ENCODE peak calls at places on chromosomes 16 and 17, in four cellular contexts. One of them, this sample, is unnamed.

GRCh38 chr17:9444687-9445086 is 130.9 kb downstream of the STX8 start:
- DNase-seq in K562: no peak
- DNase-seq in SK-N-SH: no peak
- DNase-seq in H1: no peak
- DNase-seq in this sample: no peak

GRCh38 chr17:75404739-75405364 is 626 bp downstream of the GRB2 start:
- DNase-seq in K562: peak
- DNase-seq in SK-N-SH: peak
- DNase-seq in H1: peak
- DNase-seq in this sample: peak

GRCh38 chr17:12727881-12728280 is 61.4 kb upstream of the ARHGAP44 start:
- DNase-seq in K562: peak
- DNase-seq in SK-N-SH: no peak
- DNase-seq in H1: no peak
- DNase-seq in this sample: no peak

GRCh38 chr16:28524544-28525179 is 14.1 kb downstream of the NUPR1 start:
- DNase-seq in K562: peak
- DNase-seq in SK-N-SH: no peak
- DNase-seq in H1: no peak
- DNase-seq in this sample: no peak

GRCh38 chr16:72162105-72162680 is 9.8 kb downstream of the PMFBP1 start:
- DNase-seq in K562: no peak
- DNase-seq in SK-N-SH: no peak
- DNase-seq in H1: no peak
- DNase-seq in this sample: no peak

GRCh38 chr16:31868701-31869167 is 4.9 kb upstream of the ZNF267 start:
- DNase-seq in K562: peak
- DNase-seq in SK-N-SH: peak
- DNase-seq in H1: peak
- DNase-seq in this sample: peak

GRCh38 chr16:87895641-87896141 is 26.4 kb upstream of the SLC7A5 start:
- DNase-seq in K562: no peak
- DNase-seq in SK-N-SH: no peak
- DNase-seq in H1: no peak
- DNase-seq in this sample: no peak

GRCh38 chr17:3920940-3921852 is 4.9 kb upstream of the P2RX1 start:
- DNase-seq in K562: no peak
- DNase-seq in SK-N-SH: no peak
- DNase-seq in H1: no peak
- DNase-seq in this sample: no peak

GRCh38 chr17:81902023-81902652 is at the start of gene NPB:
- DNase-seq in K562: peak
- DNase-seq in SK-N-SH: peak
- DNase-seq in H1: peak
- DNase-seq in this sample: peak

GRCh38 chr16:56517206-56517605 is 2.6 kb downstream of the BBS2 start:
- DNase-seq in K562: no peak
- DNase-seq in SK-N-SH: no peak
- DNase-seq in H1: no peak
- DNase-seq in this sample: no peak

GRCh38 chr17:36506249-36506826 is 19.9 kb downstream of the ZNHIT3 start:
- DNase-seq in K562: no peak
- DNase-seq in SK-N-SH: no peak
- DNase-seq in H1: no peak
- DNase-seq in this sample: no peak

GRCh38 chr17:6831662-6832263 is at the start of gene TEKT1:
- DNase-seq in K562: no peak
- DNase-seq in SK-N-SH: peak
- DNase-seq in H1: peak
- DNase-seq in this sample: peak

GRCh38 chr16:55876854-55877253 is 1.7 kb upstream of the CES5A start:
- DNase-seq in K562: no peak
- DNase-seq in SK-N-SH: no peak
- DNase-seq in H1: no peak
- DNase-seq in this sample: no peak

GRCh38 chr17:39631403-39631802 is 4.7 kb downstream of the PPP1R1B start:
- DNase-seq in K562: no peak
- DNase-seq in SK-N-SH: no peak
- DNase-seq in H1: no peak
- DNase-seq in this sample: peak

GRCh38 chr17:38868095-38868967 is 1.5 kb upstream of the LASP1 start:
- DNase-seq in K562: peak
- DNase-seq in SK-N-SH: no peak
- DNase-seq in H1: no peak
- DNase-seq in this sample: no peak

GRCh38 chr16:61050547-61050946 is 985.7 kb downstream of the CDH8 start:
- DNase-seq in K562: no peak
- DNase-seq in SK-N-SH: no peak
- DNase-seq in H1: no peak
- DNase-seq in this sample: peak
- TF ChIP-seq TEAD4 in K562: no peak
- TF ChIP-seq TEAD4 in SK-N-SH: no peak
- TF ChIP-seq TEAD4 in H1: no peak
- TF ChIP-seq TEAD4 in this sample: no peak

DNA sequence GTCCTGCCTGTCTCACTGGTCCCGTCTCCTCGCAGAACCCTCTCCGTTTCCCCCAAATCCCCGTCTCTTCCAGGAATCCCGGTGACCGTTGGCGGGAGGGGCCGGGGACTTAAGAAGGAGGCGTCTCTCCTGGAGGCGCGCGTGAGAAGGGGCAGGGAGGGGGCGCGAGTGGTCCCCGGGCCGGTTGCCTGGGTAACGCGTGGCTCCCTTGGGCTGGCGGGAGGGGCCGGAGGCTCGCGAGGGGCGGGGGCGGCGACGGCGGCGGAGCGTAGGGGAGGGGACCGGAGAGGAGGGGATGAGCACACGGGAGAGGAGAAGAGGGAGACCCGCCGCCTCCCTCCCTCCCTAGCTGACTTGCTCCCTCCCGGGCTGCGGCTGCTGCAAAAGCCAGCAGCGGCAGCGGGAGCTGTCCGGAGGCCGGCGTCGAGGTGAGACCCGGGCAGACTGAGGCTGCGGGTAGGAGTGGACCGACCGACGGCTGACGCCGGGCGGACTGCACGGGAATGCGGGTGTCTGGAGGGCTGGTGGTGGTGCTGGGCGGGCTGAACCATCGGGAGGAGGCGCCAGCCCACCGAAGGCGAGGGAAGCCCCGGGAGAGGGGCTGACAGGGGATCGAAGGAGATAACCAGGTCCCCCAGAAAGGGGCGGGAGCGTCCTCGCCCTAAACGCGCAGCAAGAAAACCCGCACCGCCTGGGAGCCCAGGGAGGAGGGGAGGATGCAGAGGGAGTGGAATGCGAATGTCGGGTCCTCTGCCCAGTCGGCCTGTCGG is at the start of gene PRRT2:
- DNase-seq in K562: peak
- DNase-seq in SK-N-SH: peak
- DNase-seq in H1: peak
- DNase-seq in this sample: peak
- TF ChIP-seq TEAD4 in K562: no peak
- TF ChIP-seq TEAD4 in SK-N-SH: no peak
- TF ChIP-seq TEAD4 in H1: no peak
- TF ChIP-seq TEAD4 in this sample: no peak

DNA sequence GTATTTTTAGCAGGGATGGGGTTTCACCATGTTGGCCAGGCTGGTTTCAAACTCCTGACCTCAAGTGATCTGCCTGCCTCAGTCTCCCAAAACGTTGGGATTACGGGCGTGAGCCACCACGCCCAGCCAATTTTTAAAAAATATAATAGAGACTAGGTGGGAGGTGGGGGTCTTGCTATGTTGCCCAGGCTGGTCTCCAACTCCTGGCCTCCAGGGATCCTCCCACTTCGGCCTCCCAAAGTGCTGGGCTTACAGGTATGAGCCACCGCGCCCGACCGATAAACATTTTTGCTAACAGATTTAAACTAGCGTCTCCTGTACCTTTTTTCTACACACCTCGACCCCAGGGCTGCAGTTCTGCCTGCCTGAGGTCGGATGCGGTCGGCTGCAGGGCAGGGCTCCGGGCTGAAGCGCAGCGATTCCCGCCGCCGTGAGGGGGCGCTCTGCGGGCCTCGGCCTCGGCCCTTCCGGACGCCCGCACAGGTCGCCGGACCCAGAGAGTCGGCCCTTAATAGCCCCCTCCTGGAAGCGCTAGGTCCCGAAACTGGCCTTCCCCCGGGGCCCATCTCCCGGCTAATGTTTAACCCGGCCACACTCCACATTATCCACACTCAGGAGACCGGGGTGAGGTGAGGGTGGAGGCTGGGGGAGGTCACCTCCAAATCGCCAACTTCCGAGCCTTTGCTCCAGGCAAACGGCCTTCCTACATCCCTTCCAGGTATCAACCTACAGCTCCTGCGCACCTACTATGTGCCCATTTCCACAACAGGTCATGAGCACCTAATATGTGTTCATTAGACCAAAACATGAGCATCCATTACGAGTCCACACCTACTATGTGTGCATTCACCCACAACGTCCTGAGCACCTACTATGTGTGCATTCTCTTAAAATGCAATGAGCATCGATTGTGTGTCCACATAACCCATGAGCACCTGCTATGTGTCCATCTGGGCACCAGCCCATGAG is 2.0 kb upstream of the GLIS2 start:
- DNase-seq in K562: peak
- DNase-seq in SK-N-SH: peak
- DNase-seq in H1: peak
- DNase-seq in this sample: peak
- TF ChIP-seq TEAD4 in K562: no peak
- TF ChIP-seq TEAD4 in SK-N-SH: no peak
- TF ChIP-seq TEAD4 in H1: no peak
- TF ChIP-seq TEAD4 in this sample: no peak

DNA sequence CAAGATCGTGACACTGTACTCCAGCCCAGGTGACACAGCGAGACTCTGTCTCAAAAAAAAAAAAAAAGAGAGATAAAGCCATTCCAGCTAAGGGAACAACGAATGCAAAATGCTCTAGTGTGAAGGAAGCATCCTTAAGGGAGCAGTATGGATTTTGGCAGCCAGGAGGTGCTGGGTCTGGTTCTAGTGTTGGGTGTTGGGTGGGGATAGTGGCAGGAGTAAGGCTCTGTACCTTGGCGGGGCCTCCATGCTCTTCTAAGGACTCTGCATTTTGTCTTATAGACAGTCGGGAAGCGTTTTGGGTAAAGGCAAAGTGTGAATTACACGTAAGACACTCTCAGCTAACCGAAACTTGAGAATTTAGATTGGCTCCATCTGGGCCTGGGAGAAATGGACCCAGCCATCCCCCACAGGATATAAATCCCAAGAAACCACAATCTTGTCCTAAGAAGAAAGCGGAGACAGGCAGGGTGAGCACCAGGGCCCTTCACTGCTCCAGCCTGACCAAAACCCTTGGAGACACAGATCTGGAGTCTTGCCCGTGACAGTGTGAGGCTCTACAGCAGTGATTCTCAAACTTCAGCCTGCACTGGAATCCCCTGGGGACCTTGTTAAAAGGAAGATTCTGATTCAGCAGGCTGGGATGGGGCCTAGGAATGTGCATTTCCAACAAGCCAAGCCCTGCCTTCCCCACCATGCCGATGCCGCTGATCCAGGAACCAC is 33.1 kb upstream of the PHB1 start:
- DNase-seq in K562: no peak
- DNase-seq in SK-N-SH: no peak
- DNase-seq in H1: no peak
- DNase-seq in this sample: no peak
- TF ChIP-seq TEAD4 in K562: no peak
- TF ChIP-seq TEAD4 in SK-N-SH: no peak
- TF ChIP-seq TEAD4 in H1: no peak
- TF ChIP-seq TEAD4 in this sample: no peak

DNA sequence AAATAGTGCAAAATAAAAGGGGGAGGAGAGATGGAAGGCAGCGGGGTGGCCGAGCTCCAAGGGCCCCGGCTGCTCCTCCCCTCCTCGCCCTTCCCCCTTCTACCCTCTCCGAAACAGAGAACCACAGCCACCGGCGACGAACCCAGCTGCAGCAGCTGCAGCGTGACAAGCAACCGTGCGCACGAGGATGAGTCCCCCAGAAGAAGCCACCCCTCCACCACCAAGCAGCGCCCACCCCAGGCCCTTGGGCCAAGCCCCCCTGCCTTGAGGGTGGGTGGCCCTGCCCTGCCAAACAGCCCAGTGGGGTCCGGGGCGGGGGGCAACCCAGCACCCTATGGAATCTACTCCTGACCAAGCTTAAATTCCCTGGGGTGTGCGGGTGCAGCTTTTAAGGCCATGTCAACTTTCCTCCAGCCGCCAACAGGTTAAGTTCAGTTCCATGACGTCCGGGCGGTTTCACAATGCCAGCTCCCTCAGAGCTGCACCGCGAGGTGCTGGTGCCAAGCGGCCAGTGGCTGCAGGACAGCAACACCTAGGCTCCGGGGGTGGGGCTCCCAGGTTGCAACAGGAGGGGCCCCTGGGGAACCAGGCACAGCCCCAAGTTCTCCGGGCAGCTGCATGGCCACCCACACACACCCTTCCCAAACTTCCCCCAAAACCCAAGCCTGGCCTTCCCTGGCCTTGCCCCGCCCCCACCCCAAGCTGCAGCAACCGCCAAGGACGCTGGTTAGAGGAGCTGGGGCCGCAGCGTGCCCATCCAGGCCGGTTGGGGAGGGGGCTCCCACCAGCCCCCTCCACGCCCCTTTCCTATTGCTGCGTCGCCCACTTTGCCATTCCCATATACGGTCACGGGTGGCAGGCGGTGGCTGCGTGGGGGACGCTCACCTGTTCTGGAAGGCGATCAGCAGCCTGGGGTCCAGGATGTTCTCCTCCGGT is 2.0 kb downstream of the CBX4 start:
- DNase-seq in K562: peak
- DNase-seq in SK-N-SH: peak
- DNase-seq in H1: peak
- DNase-seq in this sample: peak
- TF ChIP-seq TEAD4 in K562: no peak
- TF ChIP-seq TEAD4 in SK-N-SH: no peak
- TF ChIP-seq TEAD4 in H1: no peak
- TF ChIP-seq TEAD4 in this sample: no peak

GRCh38 chr16:4677994-4678393 is 15.4 kb upstream of the NUDT16L1 start:
- DNase-seq in K562: no peak
- DNase-seq in SK-N-SH: no peak
- DNase-seq in H1: no peak
- DNase-seq in this sample: no peak

GRCh38 chr16:4679854-4680636 is 13.3 kb upstream of the NUDT16L1 start:
- DNase-seq in K562: no peak
- DNase-seq in SK-N-SH: no peak
- DNase-seq in H1: no peak
- DNase-seq in this sample: no peak

GRCh38 chr16:4677390-4677789 is 16.0 kb upstream of the NUDT16L1 start:
- DNase-seq in K562: no peak
- DNase-seq in SK-N-SH: no peak
- DNase-seq in H1: no peak
- DNase-seq in this sample: no peak

GRCh38 chr16:4679156-4679853 is 14.1 kb upstream of the NUDT16L1 start:
- DNase-seq in K562: no peak
- DNase-seq in SK-N-SH: peak
- DNase-seq in H1: no peak
- DNase-seq in this sample: no peak

GRCh38 chr16:4678596-4678995 is 14.8 kb upstream of the NUDT16L1 start:
- DNase-seq in K562: no peak
- DNase-seq in SK-N-SH: no peak
- DNase-seq in H1: no peak
- DNase-seq in this sample: no peak
- TF ChIP-seq TEAD4 in K562: no peak
- TF ChIP-seq TEAD4 in SK-N-SH: no peak
- TF ChIP-seq TEAD4 in H1: no peak
- TF ChIP-seq TEAD4 in this sample: no peak

This sample was measured in WTC11.